ENCODE peak calls at places on chromosomes 7 and 10, in five cellular contexts. Y, N, Z, C and U are unnamed samples.

GRCh38 chr7:150384406-150385239 is 5.5 kb downstream of the ZNF775 start:
- DNase-seq in Y (no peak), N (peak; percentile 34), C (no peak), Z (peak; percentile 60), U (no peak)

GRCh38 chr10:124717911-124718734 is 26.1 kb downstream of the FAM53B start:
- DNase-seq in N (peak; percentile 65), Z (no peak), C (no peak), Y (no peak), U (no peak)

GRCh38 chr7:126790763-126791162 is 462.0 kb downstream of the GRM8 start:
- DNase-seq in Z (no peak), N (no peak), Y (no peak), C (no peak), U (no peak)

GRCh38 chr7:27116019-27116411 is 13.5 kb upstream of the HOXA2 start:
- DNase-seq in Z (no peak), Y (no peak), N (peak; percentile 53), C (no peak), U (peak; percentile 30)

GRCh38 chr7:30019960-30020359 is 6.5 kb downstream of the FKBP14 start:
- DNase-seq in Y (no peak), N (no peak), Z (no peak), C (no peak), U (no peak)

GRCh38 chr7:135771051-135771450 is 22.4 kb upstream of the FAM180A start:
- DNase-seq in N (no peak), Y (no peak), C (no peak), Z (no peak), U (no peak)

GRCh38 chr7:23431596-23432284 is 38.6 kb downstream of the IGF2BP3 start:
- DNase-seq in C (no peak), Z (no peak), Y (no peak), N (no peak), U (no peak)

GRCh38 chr7:3649250-3649649 is 348.2 kb downstream of the SDK1 start:
- DNase-seq in N (no peak), Z (no peak), Y (no peak), C (no peak), U (no peak)

GRCh38 chr10:133440633-133441285 is 13.0 kb upstream of the SCART1 start:
- DNase-seq in Z (peak; percentile 48), Y (no peak), N (no peak), C (peak; percentile 6), U (peak; percentile 18)

GRCh38 chr10:96096958-96097357 is 33.1 kb upstream of the ZNF518A start:
- DNase-seq in C (no peak), N (no peak), Y (no peak), Z (no peak), U (no peak)

GRCh38 chr7:46747222-46747621 is 826.1 kb upstream of the IGFBP3 start:
- DNase-seq in Z (no peak), C (no peak), N (peak; percentile 47), Y (no peak), U (no peak)

GRCh38 chr10:95431900-95432342 is 129.2 kb downstream of the SORBS1 start:
- DNase-seq in N (no peak), Z (no peak), C (peak; percentile 49), Y (no peak), U (no peak)

GRCh38 chr7:130277763-130278643 is 11.3 kb downstream of the CPA2 start:
- DNase-seq in Z (peak; percentile 81), N (no peak), C (peak; percentile 60), Y (no peak), U (peak; percentile 33)

GRCh38 chr7:139453673-139454321 is 29.7 kb downstream of the KLRG2 start:
- DNase-seq in Z (no peak), Y (no peak), C (no peak), N (peak; percentile 55), U (no peak)

GRCh38 chr7:106277976-106278375 is 6.8 kb downstream of the NAMPT start:
- DNase-seq in Y (no peak), C (no peak), N (no peak), Z (no peak), U (no peak)

GRCh38 chr7:11753441-11753840 is 78.6 kb downstream of the THSD7A start:
- DNase-seq in Z (no peak), Y (no peak), C (no peak), N (no peak), U (no peak)

GRCh38 chr10:33665512-33665911 is 331.0 kb upstream of the NRP1 start:
- DNase-seq in N (no peak), C (no peak), Z (no peak), Y (no peak), U (no peak)

GRCh38 chr10:58967551-58968418 is 208.7 kb upstream of the PHYHIPL start:
- DNase-seq in Z (no peak), C (no peak), N (peak; percentile 88), Y (no peak), U (peak; percentile 36)

GRCh38 chr7:34759477-34760125 is 101.6 kb downstream of the NPSR1 start:
- DNase-seq in N (no peak), Z (no peak), Y (no peak), C (no peak), U (peak; percentile 14)

GRCh38 chr10:119541459-119542356 is 811 bp downstream of the RGS10 start:
- DNase-seq in C (peak; percentile 25), Z (peak; percentile 74), N (peak; percentile 78), Y (no peak), U (peak; percentile 67)

GRCh38 chr7:137454169-137455166 is 110.9 kb upstream of the PTN start:
- DNase-seq in C (peak; percentile 62), N (no peak), Z (peak; percentile 92), Y (no peak), U (peak; percentile 11)

GRCh38 chr10:26780793-26781601 is 79.8 kb downstream of the ABI1 start:
- DNase-seq in N (no peak), Y (no peak), Z (no peak), C (no peak), U (no peak)

GRCh38 chr10:95519132-95519487 is 42.1 kb downstream of the SORBS1 start:
- DNase-seq in N (no peak), Z (no peak), C (no peak), Y (no peak), U (no peak)

GRCh38 chr10:94361161-94361794 is 1.5 kb downstream of the NOC3L start:
- DNase-seq in Y (no peak), C (no peak), Z (no peak), N (no peak), U (no peak)

GRCh38 chr7:101996876-101997275 is 179.4 kb downstream of the CUX1 start:
- DNase-seq in Y (no peak), N (peak; percentile 63), C (no peak), Z (no peak), U (no peak)

GRCh38 chr7:101998904-101999236 is 181.4 kb downstream of the CUX1 start:
- DNase-seq in Z (no peak), C (no peak), N (no peak), Y (no peak), U (no peak)

GRCh38 chr7:101999420-101999819 is 182.0 kb downstream of the CUX1 start:
- DNase-seq in N (peak; percentile 32), Z (no peak), C (no peak), Y (no peak), U (no peak)

GRCh38 chr7:102000123-102000522 is 182.7 kb downstream of the CUX1 start:
- DNase-seq in Z (no peak), Y (no peak), N (peak; percentile 28), C (no peak), U (no peak)

GRCh38 chr7:101998029-101998903 is 180.8 kb downstream of the CUX1 start:
- DNase-seq in N (peak; percentile 73), Y (no peak), C (no peak), Z (no peak), U (no peak)
- H3K4me1 ChIP-seq in N (peaks cover 6% of the 10 kb centered on the region), Y (no peaks in the 10 kb centered on the region), C (no peaks in the 10 kb centered on the region), Z (peaks cover 12% of the 10 kb centered on the region), U (no peaks in the 10 kb centered on the region)

DNA sequence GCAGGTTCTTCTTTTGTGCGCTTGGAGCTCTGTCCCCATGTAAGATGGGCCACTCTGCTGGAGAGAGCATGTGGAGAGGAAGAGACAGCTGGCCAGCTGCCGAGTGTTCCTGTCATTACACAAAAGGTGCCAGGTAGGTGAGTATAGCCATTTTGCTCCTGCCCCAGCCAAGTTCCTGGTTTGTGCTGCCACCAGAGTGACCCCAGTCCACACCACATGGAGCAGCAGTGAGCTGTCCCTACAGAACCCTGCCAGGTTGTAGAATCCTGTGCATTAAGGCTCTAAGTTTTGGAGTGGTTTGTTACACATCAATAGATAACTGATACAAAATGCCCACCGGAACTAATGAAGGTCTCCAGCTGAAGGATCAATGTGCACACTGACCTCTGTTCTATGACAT is 84.6 kb upstream of the GHITM start:
- DNase-seq in C (no peak), Z (no peak), N (no peak), Y (no peak), U (no peak)
- TF ChIP-seq CTCF in C (no peak), Z (no peak), N (no peak), Y (no peak), U (no peak)

GRCh38 chr10:101778781-101779543 is 3.0 kb upstream of the FGF8 start:
- DNase-seq in Z (peak; percentile 66), Y (no peak), C (no peak), N (peak; percentile 74), U (peak; percentile 81)

GRCh38 chr10:101779544-101780186 is 3.6 kb downstream of the NPM3 start:
- DNase-seq in N (peak; percentile 88), C (peak; percentile 74), Y (peak; percentile 17), Z (peak; percentile 88), U (peak; percentile 90)

GRCh38 chr10:101780818-101781654 is 2.2 kb downstream of the NPM3 start:
- DNase-seq in N (no peak), C (no peak), Z (peak; percentile 73), Y (no peak), U (peak; percentile 79)

GRCh38 chr10:101781655-101781983 is 1.6 kb downstream of the NPM3 start:
- DNase-seq in N (no peak), Y (no peak), Z (peak; percentile 43), C (no peak), U (no peak)

GRCh38 chr10:101780187-101780817 is 2.9 kb downstream of the NPM3 start:
- DNase-seq in C (no peak), Z (peak; percentile 61), N (peak; percentile 72), Y (no peak), U (no peak)
- H3K4me1 ChIP-seq in C (peaks cover 29% of the 10 kb centered on the region), Z (peaks cover 69% of the 10 kb centered on the region), N (peaks cover 31% of the 10 kb centered on the region), Y (peaks cover 53% of the 10 kb centered on the region), U (peaks cover 48% of the 10 kb centered on the region)

DNA sequence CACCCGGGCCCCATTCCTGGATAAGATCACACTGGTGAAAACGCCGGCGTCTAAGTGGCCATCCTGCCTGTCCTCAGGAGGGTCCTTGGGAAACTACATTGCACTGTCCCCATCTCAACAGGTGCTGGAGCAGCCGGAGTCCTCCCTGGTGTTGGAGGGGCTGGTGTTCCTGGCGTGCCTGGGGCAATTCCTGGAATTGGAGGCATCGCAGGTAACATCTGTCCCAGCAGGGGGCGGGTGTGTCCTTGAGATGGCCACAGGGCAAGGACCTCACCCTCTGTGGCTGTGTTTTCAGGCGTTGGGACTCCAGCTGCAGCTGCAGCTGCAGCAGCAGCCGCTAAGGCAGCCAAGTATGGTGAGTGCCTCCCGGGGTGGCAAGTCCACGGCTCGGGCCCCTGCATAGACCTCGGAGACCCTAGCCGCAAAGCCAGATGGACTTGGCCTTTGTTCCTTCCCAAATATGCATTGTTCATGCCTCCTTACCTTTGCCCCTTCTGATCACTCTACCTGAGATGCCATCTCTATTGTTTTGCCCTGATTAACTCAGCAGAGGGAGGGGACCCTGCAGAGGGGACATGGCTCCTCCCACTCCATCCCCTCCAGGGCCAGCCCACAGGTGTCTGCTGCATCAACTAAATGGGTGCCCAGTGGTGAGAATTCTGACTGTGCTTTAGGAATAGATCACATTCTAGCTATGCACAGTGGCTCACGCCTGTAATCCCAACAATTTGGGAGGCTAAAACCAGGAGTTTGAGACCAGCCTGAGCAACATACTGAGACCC is 23.8 kb downstream of the ELN start:
- DNase-seq in Y (no peak), Z (no peak), N (peak; percentile 73), C (no peak), U (no peak)
- TF ChIP-seq CTCF in Y (peak; percentile 45), Z (no peak), N (no peak), C (no peak), U (peak; percentile 15)